ENCODE peak calls at places on chromosome 3, in four cellular contexts. M, S, D and U are unnamed samples. For H3K36me3, the result is how much of the 10 kb centered on the place peaks cover.

GRCh38 chr3:149958171-149958796 is 12.4 kb downstream of the PFN2 start:
- DNase-seq in M (no peak), S (no peak), D (no peak), U (no peak)

GRCh38 chr3:180250172-180250571 is 213.4 kb upstream of the PEX5L start:
- DNase-seq in M (no peak), S (peak), D (no peak), U (no peak)

GRCh38 chr3:131031660-131032059 is 5.0 kb downstream of the NEK11 start:
- DNase-seq in M (no peak), S (no peak), D (no peak), U (no peak)

GRCh38 chr3:65953881-65954733 is 84.6 kb downstream of the MAGI1 start:
- DNase-seq in M (no peak), S (peak), D (peak), U (no peak)

GRCh38 chr3:114380233-114380645 is 86.4 kb downstream of the TIGIT start:
- DNase-seq in M (no peak), S (peak), D (no peak), U (peak)

GRCh38 chr3:107800705-107801104 is 277.9 kb downstream of the BBX start:
- DNase-seq in M (no peak), S (no peak), D (no peak), U (no peak)

GRCh38 chr3:187738400-187739124 is 6.7 kb downstream of the BCL6 start:
- DNase-seq in M (peak), S (peak), D (peak), U (peak)

GRCh38 chr3:180102604-180103003 is 65.9 kb upstream of the PEX5L start:
- DNase-seq in M (no peak), S (no peak), D (no peak), U (no peak)

GRCh38 chr3:111326144-111326995 is 215.6 kb upstream of the CD96 start:
- DNase-seq in M (no peak), S (peak), D (no peak), U (no peak)

GRCh38 chr3:27535809-27536392 is 51.7 kb upstream of the SLC4A7 start:
- DNase-seq in M (no peak), S (peak), D (no peak), U (no peak)

GRCh38 chr3:62888180-62888579 is 13.0 kb upstream of the CADPS start:
- DNase-seq in M (no peak), S (no peak), D (no peak), U (no peak)

GRCh38 chr3:197149528-197149927 is 119.9 kb upstream of the MELTF start:
- DNase-seq in M (no peak), S (no peak), D (no peak), U (no peak)

GRCh38 chr3:79985866-79986265 is 218.1 kb upstream of the ROBO1 start:
- DNase-seq in M (no peak), S (no peak), D (no peak), U (no peak)

GRCh38 chr3:147507638-147508286 is 98.6 kb downstream of the ZIC1 start:
- DNase-seq in M (no peak), S (no peak), D (no peak), U (no peak)

GRCh38 chr3:187396661-187397060 is 28.5 kb downstream of the RTP4 start:
- DNase-seq in M (no peak), S (no peak), D (no peak), U (no peak)

GRCh38 chr3:40191850-40192448 is 117.6 kb upstream of the EIF1B start:
- DNase-seq in M (peak), S (peak), D (peak), U (no peak)

GRCh38 chr3:120214161-120214560 is 70.9 kb downstream of the GPR156 start:
- DNase-seq in M (no peak), S (peak), D (no peak), U (no peak)

GRCh38 chr3:132038198-132038825 is 3.5 kb upstream of the CPNE4 start:
- DNase-seq in M (no peak), S (no peak), D (no peak), U (no peak)

GRCh38 chr3:27677554-27677953 is 44.6 kb downstream of the EOMES start:
- DNase-seq in M (no peak), S (peak), D (no peak), U (no peak)

GRCh38 chr3:3800685-3801509 is 1.7 kb downstream of the LRRN1 start:
- DNase-seq in M (no peak), S (peak), D (peak), U (no peak)

GRCh38 chr3:172175254-172175599 is 135.8 kb downstream of the FNDC3B start:
- DNase-seq in M (no peak), S (no peak), D (no peak), U (no peak)

GRCh38 chr3:170563712-170564423 is 22.0 kb downstream of the SLC7A14 start:
- DNase-seq in M (no peak), S (peak), D (no peak), U (no peak)

GRCh38 chr3:159260049-159260662 is 458.3 kb downstream of the MFSD1 start:
- DNase-seq in M (no peak), S (peak), D (peak), U (no peak)

GRCh38 chr3:100359030-100359429 is 24.5 kb downstream of the NIT2 start:
- DNase-seq in M (no peak), S (no peak), D (no peak), U (no peak)
- H3K36me3 ChIP-seq in M (under half), S (under half), D (under half), U (under half)

DNA sequence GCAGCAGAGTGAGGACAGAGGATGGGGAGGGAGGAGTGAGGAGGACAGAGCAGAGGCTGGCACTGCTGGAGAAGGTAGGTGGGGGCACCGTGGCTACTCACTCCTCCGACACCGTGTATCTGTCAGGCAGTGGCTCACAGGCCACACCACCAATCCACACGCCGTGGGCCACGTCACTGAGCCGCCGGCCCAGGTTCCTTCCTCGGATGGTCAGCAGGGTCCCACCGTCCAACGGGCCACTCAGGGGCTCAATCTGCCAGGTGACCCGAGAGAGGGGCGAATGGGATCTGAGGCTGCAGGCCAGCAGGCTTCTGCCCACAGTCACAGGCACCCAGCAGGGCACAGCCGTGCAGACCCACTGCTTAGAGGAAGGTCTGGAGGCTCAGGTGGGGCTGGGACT is 30.5 kb downstream of the H1-8 start:
- DNase-seq in M (no peak), S (no peak), D (no peak), U (no peak)
- H3K36me3 ChIP-seq in M (under half), S (under half), D (under half), U (under half)

GRCh38 chr3:183809209-183809608 is 16.2 kb downstream of the MAP6D1 start:
- DNase-seq in M (no peak), S (no peak), D (no peak), U (no peak)
- H3K36me3 ChIP-seq in M (under half), S (half or more), D (under half), U (half or more)

GRCh38 chr3:112583105-112583504 is 21.3 kb downstream of the SLC35A5 start:
- DNase-seq in M (no peak), S (no peak), D (no peak), U (no peak)
- H3K36me3 ChIP-seq in M (under half), S (under half), D (under half), U (under half)

DNA sequence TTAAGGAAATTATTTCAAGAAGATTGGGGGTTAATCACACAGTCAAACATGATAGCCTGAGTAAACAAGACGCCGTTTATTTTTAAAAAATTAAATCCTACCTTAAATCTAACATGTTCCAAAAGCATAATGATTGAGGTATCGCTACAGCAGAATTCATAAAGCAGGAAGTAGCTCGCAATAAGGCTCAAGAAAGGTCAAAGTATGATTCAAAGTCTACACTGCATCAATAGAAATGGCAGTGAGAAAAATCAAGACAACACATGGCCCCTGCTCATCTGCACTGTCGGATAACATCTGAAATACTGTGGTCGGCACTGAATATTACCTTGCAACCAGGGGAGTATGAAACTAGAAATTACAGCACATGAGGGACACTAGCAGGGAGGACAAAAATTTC is 93.2 kb downstream of the SMARCC1 start:
- DNase-seq in M (no peak), S (no peak), D (no peak), U (no peak)
- H3K36me3 ChIP-seq in M (half or more), S (half or more), D (under half), U (half or more)

DNA sequence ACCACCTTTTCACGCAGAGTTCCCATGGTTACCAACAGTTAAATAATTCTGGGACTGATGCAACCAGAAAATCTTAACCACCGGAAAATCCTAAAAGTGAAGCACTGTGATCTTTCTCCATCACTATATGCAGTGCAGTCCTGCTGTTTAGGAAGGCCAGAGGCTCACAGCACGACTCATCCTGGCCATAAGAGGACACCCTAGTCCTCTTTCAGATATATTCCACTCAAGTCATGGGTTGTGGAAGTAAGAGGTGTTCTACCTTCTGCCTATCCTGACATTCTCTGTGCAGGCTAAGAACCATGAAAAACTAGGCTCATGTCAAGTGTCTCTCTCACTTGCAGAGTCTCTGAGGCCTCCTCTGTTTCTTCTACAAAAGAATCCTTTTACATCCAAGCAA is 67.2 kb downstream of the DHX30 start:
- DNase-seq in M (no peak), S (no peak), D (no peak), U (no peak)
- H3K36me3 ChIP-seq in M (under half), S (half or more), D (half or more), U (half or more)

GRCh38 chr3:161250116-161250515 is 29.0 kb downstream of the NMD3 start:
- DNase-seq in M (no peak), S (no peak), D (no peak), U (no peak)
- H3K36me3 ChIP-seq in M (under half), S (half or more), D (under half), U (half or more)

GRCh38 chr3:39141211-39141995 is 12.0 kb downstream of the CSRNP1 start:
- DNase-seq in M (no peak), S (peak), D (peak), U (no peak)

GRCh38 chr3:39144748-39145380 is 8.5 kb downstream of the CSRNP1 start:
- DNase-seq in M (no peak), S (no peak), D (no peak), U (no peak)

GRCh38 chr3:39144095-39144747 is 9.2 kb downstream of the CSRNP1 start:
- DNase-seq in M (no peak), S (no peak), D (no peak), U (no peak)

GRCh38 chr3:39142067-39142466 is 11.3 kb downstream of the CSRNP1 start:
- DNase-seq in M (no peak), S (no peak), D (no peak), U (no peak)

DNA sequence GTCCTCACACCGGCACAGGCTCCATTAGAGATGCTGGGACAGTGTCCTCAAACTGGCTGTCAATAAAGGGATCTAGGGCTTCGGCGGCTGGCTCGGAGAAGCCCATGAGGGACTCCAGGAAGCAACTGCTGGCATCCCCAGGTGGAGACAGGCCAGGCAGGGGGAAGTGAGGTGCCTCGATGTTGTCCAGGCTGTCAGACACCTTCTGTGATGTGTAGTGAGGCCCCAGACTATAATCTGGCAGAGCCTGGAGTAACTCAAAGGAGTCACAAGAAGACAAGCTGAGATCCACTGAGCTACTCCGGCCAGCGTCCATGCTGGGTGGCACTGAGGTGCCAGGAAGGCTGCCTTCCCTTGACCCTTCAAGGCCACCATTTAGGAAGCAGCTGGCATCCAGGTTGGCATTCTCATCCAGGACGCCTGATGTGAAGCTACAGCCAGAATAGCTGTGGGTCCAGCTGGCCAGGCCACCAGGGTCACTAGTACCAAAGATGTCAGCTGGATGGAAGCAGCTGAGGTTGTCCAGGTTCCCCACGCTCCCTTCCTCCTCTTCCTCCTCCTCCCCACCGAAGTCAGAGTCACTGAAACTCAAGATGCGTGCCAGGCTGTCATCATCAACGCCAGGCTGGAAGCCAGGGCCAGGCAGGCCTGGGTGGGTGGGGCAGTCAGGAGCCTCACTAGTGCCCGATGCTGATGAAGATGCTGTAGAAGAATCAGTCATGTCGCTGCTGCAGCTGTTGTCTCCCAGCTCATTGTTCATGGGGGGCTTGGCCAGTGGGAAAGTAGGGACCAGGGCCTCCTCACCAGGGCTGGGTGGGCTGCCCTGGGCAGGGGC is 10.1 kb downstream of the CSRNP1 start:
- DNase-seq in M (no peak), S (no peak), D (no peak), U (no peak)
- H3K36me3 ChIP-seq in M (under half), S (half or more), D (under half), U (half or more)

DNA sequence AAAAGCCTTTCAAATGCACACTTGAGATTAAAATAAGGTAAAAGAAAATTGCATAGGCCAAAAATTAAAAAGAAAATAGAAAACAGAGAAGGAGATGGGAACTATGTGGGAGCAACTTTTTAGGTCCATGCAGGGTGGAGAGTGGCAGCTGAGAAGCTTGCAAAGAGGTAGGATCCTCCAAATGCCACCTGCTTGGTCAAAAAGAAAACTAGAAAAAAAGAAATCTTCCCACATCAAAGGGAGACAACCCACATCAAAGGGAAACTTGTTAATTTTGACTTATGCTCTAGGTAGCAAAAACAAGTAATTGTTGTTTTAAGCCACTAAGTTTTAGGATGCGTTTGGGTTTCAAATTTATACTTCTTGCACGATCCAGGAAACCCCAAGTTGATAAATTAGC is 342.9 kb downstream of the IL20RB start:
- DNase-seq in M (no peak), S (no peak), D (no peak), U (no peak)
- H3K36me3 ChIP-seq in M (under half), S (under half), D (under half), U (under half)